ENCODE peak calls at places on chromosomes 4 and X, in four cellular contexts. J is psoas muscle, I is esophagus muscularis mucosa, H is AG04450. Z is an unnamed sample. For H3K27me3, the result is how much of the 10 kb centered on the place peaks cover.

GRCh38 chr4:181611033-181611711 is 632.0 kb upstream of the TENM3 start:
- DNase-seq in I (no peak), H (no peak), J (no peak), Z (no peak)

GRCh38 chr4:88137112-88137511 is 21.3 kb downstream of the ABCG2 start:
- DNase-seq in I (no peak), H (no peak), J (no peak), Z (no peak)

GRCh38 chr4:183422962-183423653 is 21.3 kb upstream of the CDKN2AIP start:
- DNase-seq in H (no peak), J (no peak), I (no peak), Z (peak)

GRCh38 chrX:154019633-154020499 is at the start of gene IRAK1:
- DNase-seq in J (peak), H (no peak), I (no peak), Z (no peak)

GRCh38 chr4:15598644-15599043 is 56.5 kb downstream of the FBXL5 start:
- DNase-seq in I (no peak), H (peak), J (no peak), Z (no peak)

GRCh38 chr4:73450398-73451004 is 14.5 kb downstream of the AFP start:
- DNase-seq in J (peak), H (peak), I (no peak), Z (peak)

GRCh38 chr4:183783933-183784622 is 121.0 kb upstream of the STOX2 start:
- DNase-seq in J (no peak), I (no peak), H (no peak), Z (peak)

GRCh38 chrX:23403849-23404248 is 69.2 kb downstream of the PTCHD1 start:
- DNase-seq in I (no peak), J (no peak), H (no peak), Z (no peak)

GRCh38 chr4:155548173-155548572 is 118.5 kb upstream of the GUCY1A1 start:
- DNase-seq in H (no peak), I (no peak), J (no peak), Z (no peak)

GRCh38 chrX:132068405-132068804 is 45.3 kb downstream of the STK26 start:
- DNase-seq in I (no peak), J (no peak), H (no peak), Z (peak)

GRCh38 chr4:85866508-85866907 is 391.6 kb downstream of the ARHGAP24 start:
- DNase-seq in J (no peak), H (no peak), I (no peak), Z (no peak)

GRCh38 chrX:123291623-123292022 is 107.5 kb downstream of the GRIA3 start:
- DNase-seq in J (no peak), H (no peak), I (no peak), Z (no peak)

GRCh38 chrX:35919536-35920309 is at the start of gene CFAP47:
- DNase-seq in H (no peak), J (no peak), I (no peak), Z (no peak)

GRCh38 chrX:31497086-31497485 is 425.2 kb upstream of the FTHL17 start:
- DNase-seq in J (no peak), H (no peak), I (no peak), Z (no peak)

GRCh38 chr4:167873536-167873935 is 218.8 kb upstream of the ANXA10 start:
- DNase-seq in H (no peak), I (no peak), J (no peak), Z (no peak)

GRCh38 chrX:67342138-67342537 is 201.7 kb upstream of the AR start:
- DNase-seq in I (no peak), H (no peak), J (no peak), Z (no peak)

GRCh38 chr4:151048913-151049312 is 33.8 kb upstream of the LRBA start:
- DNase-seq in J (no peak), I (no peak), H (no peak), Z (no peak)

GRCh38 chr4:106362426-106362825 is 6.2 kb downstream of the GIMD1 start:
- DNase-seq in I (no peak), H (no peak), J (no peak), Z (no peak)

GRCh38 chrX:11619426-11619825 is 46.3 kb downstream of the ARHGAP6 start:
- DNase-seq in I (no peak), H (no peak), J (no peak), Z (peak)

DNA sequence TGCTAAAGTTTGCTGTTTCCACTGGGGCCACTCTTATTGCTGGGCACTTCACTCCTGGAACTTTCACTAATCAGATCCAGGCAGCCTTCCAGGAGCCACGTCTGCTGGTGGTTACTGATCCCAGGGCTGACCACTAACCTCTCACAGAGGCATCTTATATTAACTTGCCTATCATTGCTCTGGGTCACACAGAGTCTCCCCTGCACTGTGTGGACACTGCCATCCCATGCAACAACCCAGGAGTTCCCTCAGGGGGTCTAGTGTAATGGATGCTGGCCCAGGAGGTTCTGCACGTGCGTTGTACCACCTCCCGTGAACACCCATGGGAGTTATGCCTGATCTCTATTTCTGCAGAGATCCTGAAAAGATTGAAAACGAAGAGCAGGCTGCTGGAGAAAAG is 41.8 kb upstream of the IQSEC2 start:
- DNase-seq in H (no peak), I (no peak), J (no peak), Z (no peak)
- H3K27me3 ChIP-seq in H (under half), I (under half), J (under half), Z (half or more)

DNA sequence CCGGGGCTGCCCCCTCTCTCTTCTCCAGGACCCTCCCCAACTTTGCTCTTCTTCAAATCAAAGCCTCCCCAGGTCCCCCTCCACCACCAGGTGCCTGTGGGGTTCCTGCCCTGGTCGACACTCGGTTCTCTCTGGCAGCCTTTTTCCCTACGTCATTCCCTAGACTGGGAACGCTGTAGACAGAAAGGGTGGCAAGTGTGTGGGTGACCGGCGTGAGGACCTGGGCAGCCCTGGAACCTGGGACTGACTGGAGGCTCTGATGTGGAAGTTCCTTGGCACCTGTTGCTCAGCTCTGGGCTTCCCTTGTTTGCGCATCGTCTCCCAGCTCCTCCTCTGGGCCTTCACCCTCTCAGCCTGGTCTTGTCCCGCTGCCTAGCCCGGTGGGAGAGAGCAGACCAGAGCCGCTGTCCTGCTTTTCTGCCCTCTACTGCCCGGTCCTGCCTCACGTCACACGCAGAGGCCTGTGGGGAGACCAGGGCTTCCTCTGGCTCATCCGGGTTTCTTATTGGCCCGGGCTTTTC is 1.3 kb downstream of the TACC3 start:
- DNase-seq in H (no peak), I (no peak), J (peak), Z (no peak)
- H3K27ac ChIP-seq in H (no peak), I (peak), J (peak), Z (no peak)

DNA sequence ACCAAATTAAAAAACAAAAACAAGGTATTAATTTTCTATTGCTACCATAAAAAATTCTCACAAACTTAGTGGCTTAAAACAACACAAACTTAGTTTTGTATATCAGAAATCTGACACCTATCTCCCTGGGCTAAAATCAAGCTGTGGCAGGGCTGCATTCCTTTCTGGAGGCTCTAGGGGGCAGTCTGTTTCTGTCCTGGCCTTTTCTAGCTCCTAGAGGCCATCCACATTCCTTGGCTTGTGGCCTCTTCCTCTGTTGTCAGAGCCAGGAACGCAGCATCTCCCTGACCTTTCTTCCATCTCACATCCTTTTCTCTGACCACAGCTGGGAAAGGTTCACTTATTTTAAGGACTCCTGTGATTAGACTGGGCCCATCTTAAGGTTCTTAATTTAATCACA is 38.9 kb upstream of the TLR2 start:
- DNase-seq in H (no peak), I (no peak), J (no peak), Z (no peak)
- TF ChIP-seq CTCF in H (peak), I (no peak), J (no peak), Z (peak)

GRCh38 chrX:152958524-152959465 is 35.1 kb downstream of the PNMA5 start:
- DNase-seq in I (peak), H (peak), J (peak), Z (peak)

GRCh38 chrX:152960115-152960514 is 33.8 kb downstream of the PNMA5 start:
- DNase-seq in J (no peak), H (no peak), I (no peak), Z (no peak)

GRCh38 chrX:152958047-152958446 is 35.9 kb downstream of the PNMA5 start:
- DNase-seq in H (no peak), I (no peak), J (no peak), Z (no peak)

DNA sequence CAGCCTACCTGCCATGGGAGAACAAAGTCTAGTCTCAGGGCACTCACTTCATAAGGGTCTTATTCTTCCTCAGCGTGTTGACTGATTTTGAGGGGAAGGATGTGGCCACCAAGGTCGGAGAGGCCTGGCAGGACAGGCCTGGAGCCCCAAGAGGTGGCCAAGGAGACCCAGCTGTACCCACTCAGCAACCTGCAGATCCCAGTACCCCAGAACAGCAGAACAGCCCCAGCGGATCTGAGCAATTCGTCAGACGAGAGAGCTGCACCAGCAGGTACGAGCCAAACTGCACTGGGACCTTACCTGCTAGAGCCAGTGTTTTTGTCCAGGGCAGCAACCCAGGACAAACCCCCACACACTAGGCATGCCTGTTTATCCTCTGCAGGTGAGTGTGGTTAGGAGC is 34.3 kb downstream of the PNMA5 start:
- DNase-seq in I (no peak), J (no peak), H (no peak), Z (no peak)
- H3K27me3 ChIP-seq in I (under half), J (under half), H (under half), Z (under half)

DNA sequence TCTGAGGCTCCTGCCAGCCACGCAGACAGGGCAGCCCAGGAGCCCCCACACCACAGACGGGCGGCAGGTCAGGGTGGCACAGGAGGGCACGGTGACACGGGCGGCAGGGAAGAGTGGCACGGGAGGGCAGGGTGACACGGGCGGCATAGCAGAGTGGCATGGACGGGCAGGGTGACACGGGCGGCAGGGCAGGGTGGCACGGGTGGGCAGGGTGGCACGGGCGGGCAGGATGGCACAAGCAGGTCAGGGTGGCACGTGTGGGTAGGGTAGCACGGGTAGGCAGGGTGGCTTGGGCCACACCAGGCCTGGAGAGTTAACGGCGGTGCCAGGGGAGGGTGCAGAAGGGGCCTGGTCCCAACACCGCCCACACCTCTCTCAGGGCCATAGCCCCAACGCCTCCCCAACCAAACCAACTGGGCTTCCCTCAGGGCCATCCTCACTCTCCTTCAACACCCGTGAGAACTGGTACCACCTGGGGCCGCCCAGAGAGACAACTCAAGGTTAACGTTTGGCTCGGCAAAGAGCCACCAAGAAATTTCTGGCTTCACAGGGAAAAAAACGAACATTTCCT is 3.4 kb downstream of the CTBP1 start:
- DNase-seq in I (no peak), H (no peak), J (peak), Z (no peak)
- H3K27ac ChIP-seq in I (peak), H (no peak), J (peak), Z (no peak)

DNA sequence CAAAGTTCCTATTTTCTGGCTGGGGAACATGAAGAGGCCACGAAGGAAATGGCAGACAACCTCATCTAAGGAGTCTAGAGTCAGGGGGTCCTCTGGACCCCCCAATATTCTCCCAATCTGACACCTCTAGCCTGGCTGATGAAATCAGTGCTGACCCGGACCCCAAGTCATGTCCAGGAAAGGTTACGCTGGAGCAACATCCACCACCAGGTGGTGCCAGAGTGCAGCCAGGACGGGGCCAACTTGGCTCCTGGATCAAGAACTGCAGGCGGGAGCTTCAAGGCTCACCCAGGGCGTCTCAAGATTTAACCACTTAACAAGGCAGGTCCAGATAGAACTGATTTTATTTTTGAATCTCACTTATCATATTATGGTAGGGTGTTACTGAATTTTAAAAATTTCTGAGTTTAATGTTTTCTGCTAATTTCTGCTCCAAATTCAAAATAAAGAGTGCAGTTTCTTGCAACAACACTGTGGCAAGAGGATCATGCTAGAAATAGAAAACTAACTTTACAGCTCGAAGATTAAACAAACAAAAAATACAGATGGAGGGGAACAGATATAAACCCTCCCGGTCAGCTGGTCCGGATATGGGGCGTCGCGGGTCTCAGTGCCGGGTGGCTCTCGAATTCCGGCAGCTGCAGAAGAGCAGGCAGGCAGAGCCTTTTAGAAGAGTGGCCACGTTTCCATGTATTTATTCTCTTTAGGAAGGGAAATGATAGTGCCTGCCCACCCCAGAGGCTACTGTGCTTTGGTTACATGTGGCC is 135.5 kb downstream of the AFAP1 start:
- DNase-seq in H (no peak), I (no peak), J (peak), Z (no peak)
- TF ChIP-seq CTCF in H (peak), I (peak), J (peak), Z (peak)

GRCh38 chr4:54228064-54228527 is 997 bp upstream of the PDGFRA start:
- DNase-seq in J (peak), H (peak), I (peak), Z (no peak)

GRCh38 chr4:54230479-54231418 is 1.7 kb downstream of the PDGFRA start:
- DNase-seq in J (peak), H (no peak), I (no peak), Z (no peak)

GRCh38 chr4:54227261-54228063 is 1.6 kb upstream of the PDGFRA start:
- DNase-seq in H (no peak), I (no peak), J (no peak), Z (peak)

GRCh38 chr4:54229631-54230478 is 762 bp downstream of the PDGFRA start:
- DNase-seq in I (no peak), J (peak), H (no peak), Z (no peak)

GRCh38 chr4:54228563-54229501 is at the start of gene PDGFRA:
- DNase-seq in J (peak), H (peak), I (peak), Z (no peak)
- H3K27me3 ChIP-seq in J (under half), H (under half), I (half or more), Z (half or more)

DNA sequence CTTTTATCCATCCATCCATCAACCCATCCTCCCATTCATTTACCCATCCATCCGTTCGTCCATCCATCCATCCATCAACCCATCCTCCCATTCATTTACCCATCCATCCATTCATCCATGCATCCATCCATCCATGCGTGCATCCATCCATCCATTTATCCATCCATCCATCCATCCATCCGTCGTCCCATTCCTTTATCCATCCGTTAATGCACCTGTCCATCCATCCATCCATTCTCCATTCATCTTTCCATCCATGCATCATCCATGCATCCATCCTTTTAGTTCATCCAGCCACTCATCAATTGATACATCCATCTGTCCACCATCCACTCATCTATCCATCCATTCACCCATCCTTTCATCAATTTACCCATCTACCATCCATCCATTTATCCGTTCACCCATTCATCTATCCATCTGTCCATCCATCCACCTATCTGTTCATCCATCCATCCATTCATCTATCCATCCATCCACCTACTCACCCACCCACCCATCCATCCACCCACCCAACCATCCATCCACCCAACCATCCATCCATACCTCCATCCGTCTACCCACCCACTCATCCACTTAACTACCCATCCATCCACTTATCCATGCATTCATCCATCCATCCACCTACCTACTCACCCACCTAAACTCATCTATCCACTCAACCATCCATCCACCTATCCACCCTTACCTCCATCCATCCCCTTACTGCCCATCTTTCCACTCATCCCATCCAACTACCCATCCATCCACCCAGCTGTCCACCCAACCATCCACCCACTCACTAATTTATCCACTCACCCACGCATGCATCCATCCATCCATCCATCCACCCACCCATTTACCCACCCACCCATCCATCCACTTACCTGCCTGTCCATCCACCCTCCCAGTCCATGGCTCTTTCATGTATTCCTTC is 9.6 kb downstream of the CD99 start:
- DNase-seq in I (no peak), J (no peak), H (no peak), Z (no peak)
- H3K27ac ChIP-seq in I (peak), J (no peak), H (no peak), Z (no peak)

Z was measured in foreskin keratinocyte.